ENCODE peak calls at places on chromosomes 2 and 18, in seven cellular contexts. O is chondrocyte; W is transverse colon; R is NCI-H69; M is activated naive CD4-positive, alpha-beta T cell; N is HepG2; U is left lobe of liver. Q is an unnamed sample.

GRCh38 chr2:57881998-57882884 is 164.4 kb upstream of the VRK2 start:
- DNase-seq in N (peak; percentile 35), U (no peak), W (peak; percentile 15), R (peak; percentile 61), M (no peak), O (no peak), Q (no peak)

GRCh38 chr2:139850254-139850890 is 1070.2 kb upstream of the NXPH2 start:
- DNase-seq in R (no peak), M (no peak), W (no peak), O (no peak), U (no peak), N (no peak), Q (no peak)

GRCh38 chr2:158688722-158689121 is 106.4 kb upstream of the DAPL1 start:
- DNase-seq in W (no peak), U (no peak), R (no peak), M (no peak), O (no peak), N (no peak), Q (no peak)

GRCh38 chr2:141557329-141558098 is 573.3 kb downstream of the LRP1B start:
- DNase-seq in O (no peak), M (no peak), N (no peak), U (no peak), R (no peak), W (no peak), Q (no peak)

GRCh38 chr2:86704482-86704971 is 15.6 kb upstream of the RMND5A start:
- DNase-seq in O (no peak), U (no peak), W (peak; percentile 75), R (peak; percentile 77), M (no peak), N (peak; percentile 70), Q (no peak)

GRCh38 chr2:201808070-201808469 is 1.7 kb downstream of the CDK15 start:
- DNase-seq in O (no peak), W (no peak), M (no peak), R (peak; percentile 82), U (no peak), N (no peak), Q (no peak)

GRCh38 chr2:14420851-14421250 is 211.7 kb upstream of the LRATD1 start:
- DNase-seq in O (no peak), W (no peak), U (no peak), M (no peak), N (no peak), R (no peak), Q (no peak)

GRCh38 chr18:53664575-53664974 is 559.9 kb downstream of the MBD2 start:
- DNase-seq in N (no peak), O (no peak), R (no peak), W (no peak), M (no peak), U (no peak), Q (no peak)

GRCh38 chr2:133652407-133652806 is 84.1 kb upstream of the NCKAP5 start:
- DNase-seq in N (no peak), O (no peak), M (no peak), U (no peak), R (no peak), W (no peak), Q (no peak)